ENCODE peak calls at places on chromosomes 13 and 19, in seven cellular contexts. D is IMR-90, Y is neuronal stem cell, G is mesendoderm, Z is H1, A is trophoblast cell, U is mesenchymal stem cell. R is an unnamed sample. For H3K4me1, the result is how much of the 10 kb centered on the place peaks cover.

GRCh38 chr19:2214253-2214652 is 21.9 kb downstream of the PLEKHJ1 start:
- DNase-seq in D (no peak), Y (no peak), G (no peak), Z (no peak), A (no peak), U (no peak), R (no peak)

GRCh38 chr13:109093988-109094387 is 464.6 kb downstream of the MYO16 start:
- DNase-seq in D (no peak), Y (no peak), G (no peak), Z (no peak), A (no peak), U (no peak), R (no peak)

GRCh38 chr19:44891016-44891882 is at the start of gene TOMM40:
- DNase-seq in D (peak), Y (no peak), G (peak), Z (peak), A (no peak), U (peak), R (no peak)

GRCh38 chr19:48997972-48998371 is 4.3 kb downstream of the RUVBL2 start:
- DNase-seq in D (peak), Y (peak), G (peak), Z (peak), A (peak), U (peak), R (peak)

GRCh38 chr13:112106467-112107141 is 39.7 kb downstream of the SOX1 start:
- DNase-seq in D (no peak), Y (peak), G (peak), Z (no peak), A (no peak), U (no peak), R (peak)

GRCh38 chr19:32421589-32422361 is 16.2 kb downstream of the DPY19L3 start:
- DNase-seq in D (no peak), Y (no peak), G (no peak), Z (no peak), A (peak), U (peak), R (no peak)

GRCh38 chr19:1073063-1073955 is 6.3 kb downstream of the ARHGAP45 start:
- DNase-seq in D (no peak), Y (no peak), G (no peak), Z (no peak), A (no peak), U (no peak), R (no peak)

GRCh38 chr19:39390460-39390758 is 497 bp downstream of the PAF1 start:
- DNase-seq in D (no peak), Y (no peak), G (no peak), Z (no peak), A (peak), U (no peak), R (no peak)

GRCh38 chr19:42423462-42424344 is 3.5 kb downstream of the LIPE start:
- DNase-seq in D (peak), Y (peak), G (peak), Z (peak), A (no peak), U (peak), R (peak)

GRCh38 chr19:40396886-40397567 is 7.0 kb upstream of the HIPK4 start:
- DNase-seq in D (no peak), Y (no peak), G (no peak), Z (no peak), A (no peak), U (no peak), R (no peak)

GRCh38 chr19:36113895-36114762 is 546 bp downstream of the POLR2I start:
- DNase-seq in D (peak), Y (no peak), G (peak), Z (peak), A (no peak), U (peak), R (peak)

GRCh38 chr13:28493740-28494536 is 990 bp downstream of the FLT1 start:
- DNase-seq in D (no peak), Y (peak), G (peak), Z (peak), A (no peak), U (peak), R (no peak)

GRCh38 chr13:95153647-95154405 is 147.4 kb downstream of the ABCC4 start:
- DNase-seq in D (peak), Y (no peak), G (no peak), Z (no peak), A (no peak), U (peak), R (no peak)

GRCh38 chr19:3863648-3864047 is 5.2 kb downstream of the ZFR2 start:
- DNase-seq in D (no peak), Y (no peak), G (no peak), Z (no peak), A (no peak), U (no peak), R (no peak)

GRCh38 chr19:17888260-17888659 is 16.5 kb downstream of the SLC5A5 start:
- DNase-seq in D (no peak), Y (no peak), G (no peak), Z (no peak), A (no peak), U (no peak), R (no peak)

GRCh38 chr19:9885077-9885552 is 50.0 kb downstream of the PIN1 start:
- DNase-seq in D (peak), Y (no peak), G (peak), Z (no peak), A (no peak), U (peak), R (no peak)

GRCh38 chr19:50629801-50630200 is 9.9 kb downstream of the SYT3 start:
- DNase-seq in D (no peak), Y (no peak), G (no peak), Z (no peak), A (no peak), U (no peak), R (no peak)

GRCh38 chr19:55146648-55147218 is 2.3 kb downstream of the TNNT1 start:
- DNase-seq in D (no peak), Y (no peak), G (peak), Z (peak), A (no peak), U (no peak), R (peak)

GRCh38 chr19:55406869-55407624 is 541 bp downstream of the UBE2S start:
- DNase-seq in D (no peak), Y (no peak), G (no peak), Z (no peak), A (peak), U (peak), R (no peak)

GRCh38 chr19:12800873-12801465 is 631 bp downstream of the PRDX2 start:
- DNase-seq in D (no peak), Y (no peak), G (no peak), Z (no peak), A (no peak), U (peak), R (peak)

GRCh38 chr13:99987180-99988047 is 5.8 kb downstream of the ZIC2 start:
- DNase-seq in D (no peak), Y (no peak), G (peak), Z (peak), A (no peak), U (no peak), R (peak)
- H3K4ac ChIP-seq in D (no peak), Y (no peak), G (peak), Z (peak), A (no peak), U (no peak), R (no peak)

GRCh38 chr19:6268382-6268771 is 11.4 kb downstream of the MLLT1 start:
- DNase-seq in D (no peak), Y (no peak), G (no peak), Z (no peak), A (no peak), U (no peak), R (no peak)
- H3K4me1 ChIP-seq in D (under half), Y (under half), G (under half), Z (under half), A (under half), U (under half), R (under half)

GRCh38 chr13:110757296-110757695 is 43.8 kb downstream of the ING1 start:
- DNase-seq in D (no peak), Y (no peak), G (no peak), Z (peak), A (no peak), U (no peak), R (peak)
- H3K4ac ChIP-seq in D (peak), Y (no peak), G (no peak), Z (no peak), A (no peak), U (no peak), R (no peak)

GRCh38 chr13:64958106-64958505 is 2272.0 kb downstream of the PCDH9 start:
- DNase-seq in D (no peak), Y (no peak), G (no peak), Z (no peak), A (no peak), U (no peak), R (no peak)
- H3K4me1 ChIP-seq in D (under half), Y (under half), G (under half), Z (under half), A (under half), U (under half), R (under half)

GRCh38 chr13:50596103-50596502 is 247.4 kb downstream of the DLEU7 start:
- DNase-seq in D (no peak), Y (no peak), G (no peak), Z (no peak), A (no peak), U (no peak), R (no peak)
- H3K4ac ChIP-seq in D (no peak), Y (no peak), G (no peak), Z (no peak), A (no peak), U (no peak), R (no peak)

DNA sequence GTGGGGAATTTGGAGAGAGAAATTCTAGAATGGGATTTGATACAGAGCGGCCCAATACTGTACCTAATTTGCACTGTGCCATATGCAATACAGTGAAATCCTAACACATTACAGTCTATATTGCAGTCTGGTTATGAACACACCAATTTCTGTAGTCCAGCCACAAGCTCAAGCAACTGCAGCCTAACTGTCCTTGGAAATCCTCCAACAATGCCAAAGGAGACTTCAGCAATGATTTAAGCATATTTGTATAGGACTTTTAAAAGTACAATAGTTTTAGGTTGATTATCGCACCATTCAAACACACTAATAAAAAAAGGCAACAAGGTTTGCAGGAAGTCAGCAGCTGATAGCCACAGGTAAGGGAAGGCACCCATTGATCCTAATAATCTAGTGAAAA is 17.2 kb downstream of the DIAPH3 start:
- DNase-seq in D (peak), Y (no peak), G (no peak), Z (no peak), A (no peak), U (no peak), R (no peak)
- H3K4me1 ChIP-seq in D (under half), Y (under half), G (under half), Z (under half), A (under half), U (under half), R (under half)